ENCODE peak calls at places on chromosomes 11 and 22, in four cellular contexts. K is AG09309, M is activated gamma-delta T cell treated with Interleukin-2 at 50 U/mL for 16 hours, Z is GM20000. Q is an unnamed sample.

GRCh38 chr11:134624166-134624920 is 212.3 kb upstream of the B3GAT1 start:
- DNase-seq in K (no peak), M (no peak), Z (no peak), Q (no peak)

GRCh38 chr11:65169164-65169641 is 830 bp upstream of the SPDYC start:
- DNase-seq in M (no peak), K (no peak), Z (no peak), Q (peak; percentile 28)

GRCh38 chr11:12376259-12376971 is 956 bp upstream of the PARVA start:
- DNase-seq in Z (no peak), M (no peak), K (peak; percentile 57), Q (no peak)

GRCh38 chr22:27472975-27473374 is 328.6 kb downstream of the MN1 start:
- DNase-seq in M (no peak), K (no peak), Z (no peak), Q (no peak)

GRCh38 chr11:45412033-45412432 is 125.9 kb upstream of the SYT13 start:
- DNase-seq in Z (no peak), K (no peak), M (no peak), Q (no peak)

GRCh38 chr22:32618461-32619140 is 144.0 kb downstream of the FBXO7 start:
- DNase-seq in M (no peak), K (no peak), Z (no peak), Q (no peak)

GRCh38 chr11:111438846-111439520 is 59.9 kb upstream of the POU2AF1 start:
- DNase-seq in Z (no peak), K (no peak), M (no peak), Q (no peak)

GRCh38 chr22:36510966-36511881 is 4.4 kb upstream of the FOXRED2 start:
- DNase-seq in M (peak; percentile 17), Z (no peak), K (no peak), Q (no peak)

GRCh38 chr11:7611411-7611810 is 61.9 kb downstream of the CYB5R2 start:
- DNase-seq in M (no peak), K (no peak), Z (no peak), Q (no peak)

GRCh38 chr11:77093056-77093891 is 9.4 kb upstream of the OMP start:
- DNase-seq in Z (no peak), M (no peak), K (no peak), Q (no peak)

GRCh38 chr11:86688398-86689179 is 16.2 kb upstream of the ME3 start:
- DNase-seq in M (no peak), K (peak; percentile 49), Z (no peak), Q (peak; percentile 78)

GRCh38 chr11:94525933-94526332 is 13.7 kb downstream of the C11orf97 start:
- DNase-seq in K (no peak), Z (no peak), M (no peak), Q (no peak)

GRCh38 chr22:49960967-49961600 is 512 bp downstream of the PIM3 start:
- DNase-seq in K (no peak), M (peak; percentile 41), Z (peak; percentile 60), Q (no peak)

GRCh38 chr11:115659061-115659963 is 155.1 kb upstream of the CADM1 start:
- DNase-seq in K (no peak), Z (no peak), M (no peak), Q (no peak)

GRCh38 chr11:27347949-27348879 is 14.8 kb downstream of the CCDC34 start:
- DNase-seq in M (no peak), Z (no peak), K (no peak), Q (no peak)

GRCh38 chr11:109308551-109308950 is 113.4 kb upstream of the C11orf87 start:
- DNase-seq in M (no peak), K (no peak), Z (no peak), Q (no peak)

GRCh38 chr22:43956805-43957463 is 1.7 kb downstream of the SAMM50 start:
- DNase-seq in M (no peak), K (no peak), Z (no peak), Q (no peak)

Q was measured in non-pigmented ciliary epithelial cell.